ENCODE peak calls at places on chromosomes 11 and 22, in five cellular contexts. One of them, this sample, is unnamed.
A peak's percentile ranks its signal among the peaks of the same experiment; 100 is the strongest.

GRCh38 chr22:42874010-42874409 is 16.9 kb upstream of the ARFGAP3 start:
- DNase-seq in activated CD8-positive, alpha-beta T cell treated with anti-CD3 and anti-CD28 coated beads for 36 hours: no peak
- DNase-seq in A549: no peak
- DNase-seq in posterior cingulate gyrus: no peak
- DNase-seq in GM19239: no peak
- DNase-seq in this sample: no peak

GRCh38 chr22:25449781-25450317 is 114.6 kb upstream of the GRK3 start:
- DNase-seq in GM19239: no peak
- DNase-seq in posterior cingulate gyrus: no peak
- DNase-seq in activated CD8-positive, alpha-beta T cell treated with anti-CD3 and anti-CD28 coated beads for 36 hours: no peak
- DNase-seq in A549: no peak
- DNase-seq in this sample: no peak

GRCh38 chr11:8263109-8263768 is 439 bp downstream of the LMO1 start:
- DNase-seq in GM19239: no peak
- DNase-seq in activated CD8-positive, alpha-beta T cell treated with anti-CD3 and anti-CD28 coated beads for 36 hours: no peak
- DNase-seq in A549: no peak
- DNase-seq in posterior cingulate gyrus: no peak
- DNase-seq in this sample: no peak

GRCh38 chr11:3926458-3927095 is 71.1 kb downstream of the STIM1 start:
- DNase-seq in posterior cingulate gyrus: no peak
- DNase-seq in GM19239: no peak
- DNase-seq in activated CD8-positive, alpha-beta T cell treated with anti-CD3 and anti-CD28 coated beads for 36 hours: no peak
- DNase-seq in A549: no peak
- DNase-seq in this sample: no peak

GRCh38 chr11:60500276-60500935 is 7.8 kb downstream of the MS4A12 start:
- DNase-seq in posterior cingulate gyrus: no peak
- DNase-seq in GM19239: no peak
- DNase-seq in activated CD8-positive, alpha-beta T cell treated with anti-CD3 and anti-CD28 coated beads for 36 hours: no peak
- DNase-seq in A549: no peak
- DNase-seq in this sample: no peak

GRCh38 chr22:43467171-43467570 is 55.4 kb downstream of the MPPED1 start:
- DNase-seq in posterior cingulate gyrus: no peak
- DNase-seq in activated CD8-positive, alpha-beta T cell treated with anti-CD3 and anti-CD28 coated beads for 36 hours: no peak
- DNase-seq in A549: no peak
- DNase-seq in GM19239: no peak
- DNase-seq in this sample: no peak

GRCh38 chr11:27401760-27402316 is 38.8 kb upstream of the CCDC34 start:
- DNase-seq in A549: peak; percentile 94
- DNase-seq in activated CD8-positive, alpha-beta T cell treated with anti-CD3 and anti-CD28 coated beads for 36 hours: no peak
- DNase-seq in GM19239: no peak
- DNase-seq in posterior cingulate gyrus: no peak
- DNase-seq in this sample: peak; percentile 17

GRCh38 chr11:65987336-65987735 is 14.6 kb downstream of the EIF1AD start:
- DNase-seq in A549: no peak
- DNase-seq in GM19239: no peak
- DNase-seq in activated CD8-positive, alpha-beta T cell treated with anti-CD3 and anti-CD28 coated beads for 36 hours: no peak
- DNase-seq in posterior cingulate gyrus: no peak
- DNase-seq in this sample: no peak

GRCh38 chr11:94302806-94303205 is 1.6 kb upstream of the IZUMO1R start:
- DNase-seq in GM19239: no peak
- DNase-seq in posterior cingulate gyrus: no peak
- DNase-seq in A549: no peak
- DNase-seq in activated CD8-positive, alpha-beta T cell treated with anti-CD3 and anti-CD28 coated beads for 36 hours: no peak
- DNase-seq in this sample: no peak

GRCh38 chr22:22857607-22858558 is 29.7 kb upstream of the IGLL5 start:
- DNase-seq in posterior cingulate gyrus: no peak
- DNase-seq in GM19239: no peak
- DNase-seq in A549: no peak
- DNase-seq in activated CD8-positive, alpha-beta T cell treated with anti-CD3 and anti-CD28 coated beads for 36 hours: no peak
- DNase-seq in this sample: no peak

GRCh38 chr22:49155809-49156580 is 671.7 kb downstream of the BRD1 start:
- DNase-seq in activated CD8-positive, alpha-beta T cell treated with anti-CD3 and anti-CD28 coated beads for 36 hours: no peak
- DNase-seq in GM19239: no peak
- DNase-seq in A549: no peak
- DNase-seq in posterior cingulate gyrus: no peak
- DNase-seq in this sample: no peak

GRCh38 chr11:8721740-8722139 is 39.1 kb downstream of the RPL27A start:
- DNase-seq in GM19239: no peak
- DNase-seq in A549: no peak
- DNase-seq in posterior cingulate gyrus: no peak
- DNase-seq in activated CD8-positive, alpha-beta T cell treated with anti-CD3 and anti-CD28 coated beads for 36 hours: no peak
- DNase-seq in this sample: no peak

GRCh38 chr11:87454246-87454645 is 416.5 kb downstream of the TMEM135 start:
- DNase-seq in GM19239: no peak
- DNase-seq in A549: no peak
- DNase-seq in posterior cingulate gyrus: peak; percentile 55
- DNase-seq in activated CD8-positive, alpha-beta T cell treated with anti-CD3 and anti-CD28 coated beads for 36 hours: no peak
- DNase-seq in this sample: no peak

GRCh38 chr11:134711563-134711962 is 299.5 kb upstream of the B3GAT1 start:
- DNase-seq in posterior cingulate gyrus: no peak
- DNase-seq in A549: no peak
- DNase-seq in activated CD8-positive, alpha-beta T cell treated with anti-CD3 and anti-CD28 coated beads for 36 hours: no peak
- DNase-seq in GM19239: no peak
- DNase-seq in this sample: no peak

GRCh38 chr22:28111501-28111900 is 192.4 kb upstream of the PITPNB start:
- DNase-seq in A549: no peak
- DNase-seq in posterior cingulate gyrus: no peak
- DNase-seq in GM19239: no peak
- DNase-seq in activated CD8-positive, alpha-beta T cell treated with anti-CD3 and anti-CD28 coated beads for 36 hours: no peak
- DNase-seq in this sample: no peak

GRCh38 chr22:21868651-21869050 is 1.2 kb upstream of the MAPK1 start:
- DNase-seq in activated CD8-positive, alpha-beta T cell treated with anti-CD3 and anti-CD28 coated beads for 36 hours: no peak
- DNase-seq in posterior cingulate gyrus: no peak
- DNase-seq in A549: no peak
- DNase-seq in GM19239: no peak
- DNase-seq in this sample: no peak

GRCh38 chr11:43397251-43397650 is 38.5 kb downstream of the TTC17 start:
- DNase-seq in posterior cingulate gyrus: no peak
- DNase-seq in activated CD8-positive, alpha-beta T cell treated with anti-CD3 and anti-CD28 coated beads for 36 hours: peak; percentile 19
- DNase-seq in A549: no peak
- DNase-seq in GM19239: no peak
- DNase-seq in this sample: no peak

GRCh38 chr11:19912206-19913118 is 199.8 kb downstream of the NAV2 start:
- DNase-seq in GM19239: no peak
- DNase-seq in A549: no peak
- DNase-seq in posterior cingulate gyrus: no peak
- DNase-seq in activated CD8-positive, alpha-beta T cell treated with anti-CD3 and anti-CD28 coated beads for 36 hours: no peak
- DNase-seq in this sample: peak; percentile 17